ENCODE peak calls at places on chromosomes 13 and 19, in ten cellular contexts. R, I, F, Y, G, Z, D, B, O and N are unnamed samples.

GRCh38 chr13:20351279-20352022 is 119.3 kb upstream of the GJB6 start:
- DNase-seq in Y (no peak), G (peak; percentile 86), D (no peak), B (no peak), I (no peak), Z (no peak), O (peak; percentile 75), F (no peak), R (no peak), N (no peak)

GRCh38 chr13:96806750-96807149 is 187.5 kb downstream of the OXGR1 start:
- DNase-seq in F (no peak), I (no peak), G (no peak), R (no peak), B (no peak), D (no peak), O (no peak), Y (no peak), Z (no peak), N (no peak)

GRCh38 chr19:53875602-53876340 is 6.2 kb upstream of the PRKCG start:
- DNase-seq in Z (no peak), R (no peak), F (no peak), B (no peak), I (no peak), O (no peak), G (no peak), D (no peak), Y (no peak), N (no peak)

GRCh38 chr13:59545007-59545406 is 618.7 kb downstream of the DIAPH3 start:
- DNase-seq in Y (no peak), B (no peak), R (no peak), D (no peak), O (no peak), F (no peak), G (no peak), Z (no peak), I (no peak), N (no peak)

GRCh38 chr19:18687740-18688465 is 4.4 kb downstream of the CRTC1 start:
- DNase-seq in Z (no peak), D (no peak), O (no peak), Y (no peak), I (no peak), R (no peak), G (no peak), F (no peak), B (no peak), N (peak; percentile 48)

GRCh38 chr19:21147540-21147939 is 5.7 kb downstream of the ZNF431 start:
- DNase-seq in G (no peak), R (no peak), F (no peak), O (no peak), Y (no peak), I (no peak), B (no peak), Z (no peak), D (no peak), N (no peak)

GRCh38 chr13:85313761-85314503 is 485.3 kb downstream of the SLITRK6 start:
- DNase-seq in B (no peak), O (peak; percentile 46), D (no peak), I (no peak), R (no peak), F (peak; percentile 0), Y (no peak), G (no peak), Z (no peak), N (peak; percentile 33)

GRCh38 chr13:55001881-55002280 is 1973.3 kb downstream of the OLFM4 start:
- DNase-seq in Y (no peak), B (no peak), F (no peak), O (no peak), G (no peak), R (no peak), D (no peak), Z (no peak), I (no peak), N (no peak)

GRCh38 chr13:99004931-99005330 is 27.1 kb upstream of the DOCK9 start:
- DNase-seq in D (no peak), O (no peak), I (no peak), Y (no peak), Z (no peak), R (no peak), B (no peak), F (no peak), G (no peak), N (no peak)

GRCh38 chr19:43438291-43439162 is 23.8 kb downstream of the TEX101 start:
- DNase-seq in G (peak; percentile 95), B (no peak), D (no peak), Y (peak; percentile 56), R (no peak), I (no peak), O (peak; percentile 67), F (peak; percentile 36), Z (no peak), N (peak; percentile 63)

GRCh38 chr19:29115181-29115580 is 97.8 kb downstream of the UQCRFS1 start:
- DNase-seq in B (no peak), G (no peak), F (no peak), Y (no peak), Z (no peak), D (no peak), O (no peak), I (no peak), R (no peak), N (no peak)

GRCh38 chr19:12543855-12544254 is 7.4 kb downstream of the ZNF564 start:
- DNase-seq in R (no peak), B (no peak), O (no peak), Z (no peak), I (no peak), Y (no peak), F (no peak), G (no peak), D (no peak), N (peak; percentile 27)

GRCh38 chr13:111668451-111668850 is 348.0 kb downstream of the TEX29 start:
- DNase-seq in D (no peak), Y (no peak), F (no peak), O (no peak), I (no peak), R (no peak), G (no peak), Z (peak; percentile 1), B (no peak), N (no peak)

GRCh38 chr19:46890423-46891170 is 29.8 kb downstream of the ARHGAP35 start:
- DNase-seq in G (no peak), I (peak; percentile 99), D (no peak), B (no peak), Y (no peak), O (peak; percentile 92), R (no peak), F (peak; percentile 64), Z (no peak), N (peak; percentile 67)
- TF ChIP-seq POLR2A in G (no peak), I (peak; percentile 25), D (no peak), B (no peak), Y (no peak), O (no peak), R (no peak), F (no peak), Z (no peak), N (no peak)

DNA sequence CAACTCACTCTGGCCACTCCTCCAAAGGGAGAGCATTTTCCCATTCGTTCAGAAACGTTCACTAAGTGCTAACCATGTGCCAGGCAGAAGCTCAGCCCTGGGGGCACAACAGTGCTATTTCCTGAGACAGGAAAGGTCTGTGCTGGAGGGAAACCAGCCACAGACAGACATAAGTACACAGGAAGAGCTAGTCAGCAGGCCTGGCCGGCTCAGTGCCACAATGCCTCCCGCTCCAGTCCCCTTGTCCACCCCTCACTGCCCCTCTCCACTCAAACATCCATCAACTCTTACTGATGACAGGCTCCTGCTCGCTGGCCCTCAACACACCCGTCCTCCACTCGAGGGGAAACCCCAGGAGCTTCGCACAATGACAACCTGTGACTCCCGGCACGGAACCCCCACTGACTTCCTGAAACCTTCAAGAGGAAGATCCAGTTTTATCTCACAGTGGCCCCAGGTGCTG is 11.3 kb upstream of the PLA2G4C start:
- DNase-seq in G (no peak), O (no peak), Z (no peak), Y (peak; percentile 40), R (no peak), I (no peak), D (no peak), F (no peak), B (no peak), N (no peak)
- TF ChIP-seq POLR2A in G (no peak), O (no peak), Z (no peak), Y (no peak), R (no peak), I (no peak), D (no peak), F (no peak), B (no peak), N (no peak)

DNA sequence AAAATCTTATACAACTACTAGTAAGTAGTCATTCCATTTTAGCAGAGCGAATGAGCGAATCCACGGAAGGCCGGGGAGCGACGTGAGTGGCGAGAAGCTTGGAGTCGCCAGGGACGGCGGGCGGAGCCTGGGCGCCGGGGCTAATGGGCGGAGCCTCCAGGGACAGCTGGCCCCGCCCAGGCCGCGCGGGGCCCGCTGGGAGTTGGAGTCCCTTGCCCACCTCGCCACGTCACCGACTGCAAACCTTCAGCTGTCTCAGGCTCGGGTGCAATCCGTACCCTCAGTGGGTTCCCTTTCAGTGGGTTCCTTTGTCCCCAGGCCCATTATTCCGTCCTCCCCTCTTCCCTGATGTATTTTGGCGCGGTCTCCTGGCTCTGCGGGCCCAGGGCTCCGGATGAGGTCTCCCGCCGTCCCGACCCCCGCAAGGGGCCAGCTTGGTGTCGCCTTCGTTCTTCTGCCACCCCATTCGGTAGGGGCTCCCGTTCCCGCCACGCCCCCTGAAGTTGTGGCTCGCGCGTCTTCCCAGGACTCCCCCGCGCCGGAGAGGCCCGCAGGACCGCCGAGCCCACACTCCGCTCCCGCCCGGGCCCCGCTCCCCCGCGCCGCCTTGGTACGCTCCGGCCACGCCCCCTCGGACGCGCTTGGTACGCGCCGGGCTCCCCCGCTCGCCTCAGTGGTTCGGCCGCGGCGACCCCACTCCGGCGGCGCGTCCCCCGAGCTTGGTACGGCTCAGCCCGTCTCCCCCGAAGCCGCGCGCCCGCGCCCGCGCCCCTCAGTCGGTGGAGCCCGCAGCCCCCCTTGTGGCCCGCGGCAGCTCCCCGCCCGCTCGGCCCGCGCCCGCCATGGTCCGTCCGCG is at the start of gene PTOV1:
- DNase-seq in G (peak; percentile 97), D (no peak), B (peak; percentile 51), F (peak; percentile 97), I (peak; percentile 90), Y (peak; percentile 88), O (peak; percentile 91), R (peak; percentile 92), Z (peak; percentile 82), N (peak; percentile 96)
- TF ChIP-seq POLR2A in G (peak; percentile 76), D (peak; percentile 50), B (peak; percentile 41), F (peak; percentile 44), I (peak; percentile 66), Y (no peak), O (peak; percentile 84), R (peak; percentile 87), Z (peak; percentile 77), N (peak; percentile 88)

DNA sequence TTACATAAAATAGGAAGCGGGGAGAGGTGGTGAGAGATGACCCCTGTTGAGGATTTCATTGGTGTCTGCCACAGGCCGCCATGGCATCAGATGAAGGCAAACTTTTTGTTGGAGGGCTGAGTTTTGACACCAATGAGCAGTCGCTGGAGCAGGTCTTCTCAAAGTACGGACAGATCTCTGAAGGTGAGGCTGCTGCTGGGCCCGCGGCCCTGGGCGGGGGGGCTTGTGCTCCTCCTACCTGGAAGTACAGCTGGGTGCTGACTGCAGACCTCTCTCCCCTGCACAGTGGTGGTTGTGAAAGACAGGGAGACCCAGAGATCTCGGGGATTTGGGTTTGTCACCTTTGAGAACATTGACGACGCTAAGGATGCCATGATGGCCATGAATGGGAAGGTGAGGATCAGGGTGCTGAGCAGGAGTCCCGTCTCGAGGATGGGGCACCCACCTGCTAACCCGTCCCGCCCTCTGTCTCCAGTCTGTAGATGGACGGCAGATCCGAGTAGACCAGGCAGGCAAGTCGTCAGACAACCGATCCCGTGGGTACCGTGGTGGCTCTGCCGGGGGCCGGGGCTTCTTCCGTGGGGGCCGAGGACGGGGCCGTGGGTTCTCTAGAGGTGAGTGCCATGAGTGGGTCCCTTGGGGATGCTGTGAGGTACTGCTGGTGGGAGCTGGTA is 1.9 kb downstream of the CIRBP start:
- DNase-seq in I (no peak), Y (no peak), F (no peak), D (no peak), R (peak; percentile 43), B (no peak), Z (no peak), O (no peak), G (no peak), N (no peak)
- TF ChIP-seq POLR2A in I (no peak), Y (no peak), F (no peak), D (no peak), R (no peak), B (peak; percentile 29), Z (no peak), O (peak; percentile 10), G (no peak), N (no peak)